ENCODE peak calls at places on chromosomes 1 and 21, in seven cellular contexts. N is transverse colon, U is A549, H is ovary, V is stomach, G is esophagus muscularis mucosa, W is H1. C is an unnamed sample.

GRCh38 chr1:172320723-172321122 is 99.8 kb upstream of the C1orf105 start:
- DNase-seq in H (no peak), N (no peak), G (no peak), U (no peak), W (no peak), V (no peak), C (no peak)

GRCh38 chr1:112510340-112510739 is 1.6 kb downstream of the WNT2B start:
- DNase-seq in V (no peak), G (no peak), H (no peak), U (no peak), W (no peak), N (no peak), C (no peak)

GRCh38 chr1:226520640-226521355 is 27.8 kb upstream of the STUM start:
- DNase-seq in H (no peak), V (no peak), U (no peak), N (no peak), W (peak), G (no peak), C (no peak)

GRCh38 chr21:44421901-44422840 is 33.1 kb upstream of the LRRC3 start:
- DNase-seq in N (peak), W (no peak), H (peak), G (no peak), V (no peak), U (no peak), C (no peak)

GRCh38 chr1:150877220-150877516 is 769 bp upstream of the ARNT start:
- DNase-seq in G (no peak), W (no peak), N (no peak), V (no peak), H (no peak), U (no peak), C (no peak)

GRCh38 chr1:187490261-187490660 is 661.5 kb downstream of the PLA2G4A start:
- DNase-seq in G (no peak), V (no peak), W (no peak), U (no peak), H (no peak), N (no peak), C (no peak)

GRCh38 chr1:20666804-20667203 is 5.6 kb upstream of the DDOST start:
- DNase-seq in W (no peak), V (no peak), U (peak), H (no peak), N (no peak), G (no peak), C (no peak)

GRCh38 chr21:43367296-43367695 is 59.6 kb downstream of the SIK1 start:
- DNase-seq in U (no peak), G (no peak), W (no peak), H (no peak), N (no peak), V (no peak), C (no peak)

GRCh38 chr1:7389786-7390603 is 381.1 kb upstream of the VAMP3 start:
- DNase-seq in V (peak), N (no peak), G (peak), W (peak), H (no peak), U (no peak), C (no peak)

GRCh38 chr1:210912752-210913151 is 221.2 kb downstream of the KCNH1 start:
- DNase-seq in V (no peak), W (no peak), N (no peak), G (no peak), H (no peak), U (no peak), C (no peak)

GRCh38 chr21:31198575-31198974 is 145.5 kb downstream of the TIAM1 start:
- DNase-seq in N (no peak), H (no peak), U (peak), G (no peak), W (no peak), V (no peak), C (peak)

GRCh38 chr1:3796215-3797193 is at the start of gene LRRC47:
- DNase-seq in W (peak), V (peak), G (peak), H (peak), U (peak), N (peak), C (peak)
- TF ChIP-seq EP300 in W (peak), V (no peak), G (peak), H (no peak), U (no peak), N (no peak), C (peak)

GRCh38 chr1:54268714-54269297 is 68.8 kb downstream of the MRPL37 start:
- DNase-seq in N (no peak), V (peak), H (no peak), W (no peak), G (no peak), U (no peak), C (no peak)
- H3K27ac ChIP-seq in N (peak), V (peak), H (no peak), W (no peak), G (peak), U (no peak), C (peak)

DNA sequence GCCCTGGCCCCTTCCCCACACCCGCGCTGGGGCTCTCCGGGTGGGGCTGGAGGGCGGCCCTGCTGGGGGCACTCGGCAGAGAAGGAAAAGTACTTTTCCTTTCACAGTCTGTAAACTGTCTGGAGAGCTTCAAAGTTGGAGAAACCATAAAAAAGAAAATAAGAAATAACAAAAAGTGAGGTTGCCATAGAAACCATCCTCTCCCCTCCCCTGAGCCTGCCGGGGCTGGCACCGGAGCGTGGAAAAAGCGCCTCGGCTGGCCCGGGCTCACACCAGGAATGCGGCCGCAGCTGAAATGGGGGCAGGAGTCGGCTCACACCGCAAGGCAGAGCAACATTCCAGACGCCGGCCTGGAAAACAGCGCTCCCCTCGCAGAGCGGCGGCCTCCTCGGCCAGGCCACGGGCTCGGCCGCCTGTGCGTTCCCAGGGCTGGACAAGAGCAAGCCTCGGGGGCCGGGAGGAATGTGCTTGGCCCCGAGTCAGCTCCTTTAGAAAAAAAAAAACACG is 69.2 kb downstream of the MORN1 start:
- DNase-seq in N (peak), H (peak), V (peak), G (no peak), U (no peak), W (peak), C (peak)
- H3K4me3 ChIP-seq in N (no peak), H (peak), V (peak), G (peak), U (no peak), W (no peak), C (peak)

GRCh38 chr1:9657521-9658032 is 6.0 kb downstream of the PIK3CD start:
- DNase-seq in G (no peak), W (no peak), V (no peak), U (no peak), N (no peak), H (no peak), C (no peak)
- TF ChIP-seq EP300 in G (no peak), W (no peak), V (no peak), U (no peak), N (no peak), H (no peak), C (no peak)

GRCh38 chr1:216923601-216924000 is 200.4 kb upstream of the ESRRG start:
- DNase-seq in H (no peak), G (peak), W (no peak), V (no peak), N (no peak), U (no peak), C (no peak)
- H3K27ac ChIP-seq in H (no peak), G (no peak), W (no peak), V (no peak), N (no peak), U (no peak), C (no peak)

GRCh38 chr1:183596500-183596899 is 6.2 kb upstream of the NCF2 start:
- DNase-seq in U (no peak), N (no peak), H (no peak), V (no peak), W (no peak), G (no peak), C (no peak)

GRCh38 chr1:183602510-183602909 is 12.3 kb upstream of the NCF2 start:
- DNase-seq in G (no peak), W (peak), U (no peak), N (no peak), H (no peak), V (no peak), C (no peak)

GRCh38 chr1:183597656-183598055 is 7.4 kb upstream of the NCF2 start:
- DNase-seq in H (no peak), V (no peak), N (no peak), G (peak), U (no peak), W (no peak), C (no peak)

GRCh38 chr1:183598386-183598785 is 8.1 kb upstream of the NCF2 start:
- DNase-seq in H (no peak), W (no peak), U (no peak), G (peak), N (no peak), V (no peak), C (no peak)

DNA sequence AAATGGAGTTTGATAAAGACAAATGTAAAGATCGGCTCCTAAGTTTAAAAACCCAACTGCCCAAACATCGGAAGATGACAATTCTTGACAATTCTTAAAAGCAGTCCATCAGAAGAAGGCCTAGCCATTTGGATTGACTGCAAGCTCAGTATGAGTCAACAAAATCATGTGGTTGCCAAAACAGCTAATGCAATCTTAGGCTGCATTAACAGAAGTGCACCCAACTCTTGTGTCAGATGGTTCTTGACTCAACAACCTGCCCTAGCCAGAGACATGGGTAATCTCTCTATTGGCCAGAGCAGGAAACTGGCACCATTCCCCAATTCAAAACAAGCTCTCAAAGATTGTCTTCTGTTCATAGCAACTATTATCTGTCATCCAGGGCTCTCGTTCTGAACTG is 9.9 kb upstream of the NCF2 start:
- DNase-seq in W (no peak), N (no peak), H (no peak), G (no peak), U (no peak), V (no peak), C (no peak)
- H3K4me3 ChIP-seq in W (no peak), N (no peak), H (no peak), G (no peak), U (no peak), V (no peak), C (no peak)

DNA sequence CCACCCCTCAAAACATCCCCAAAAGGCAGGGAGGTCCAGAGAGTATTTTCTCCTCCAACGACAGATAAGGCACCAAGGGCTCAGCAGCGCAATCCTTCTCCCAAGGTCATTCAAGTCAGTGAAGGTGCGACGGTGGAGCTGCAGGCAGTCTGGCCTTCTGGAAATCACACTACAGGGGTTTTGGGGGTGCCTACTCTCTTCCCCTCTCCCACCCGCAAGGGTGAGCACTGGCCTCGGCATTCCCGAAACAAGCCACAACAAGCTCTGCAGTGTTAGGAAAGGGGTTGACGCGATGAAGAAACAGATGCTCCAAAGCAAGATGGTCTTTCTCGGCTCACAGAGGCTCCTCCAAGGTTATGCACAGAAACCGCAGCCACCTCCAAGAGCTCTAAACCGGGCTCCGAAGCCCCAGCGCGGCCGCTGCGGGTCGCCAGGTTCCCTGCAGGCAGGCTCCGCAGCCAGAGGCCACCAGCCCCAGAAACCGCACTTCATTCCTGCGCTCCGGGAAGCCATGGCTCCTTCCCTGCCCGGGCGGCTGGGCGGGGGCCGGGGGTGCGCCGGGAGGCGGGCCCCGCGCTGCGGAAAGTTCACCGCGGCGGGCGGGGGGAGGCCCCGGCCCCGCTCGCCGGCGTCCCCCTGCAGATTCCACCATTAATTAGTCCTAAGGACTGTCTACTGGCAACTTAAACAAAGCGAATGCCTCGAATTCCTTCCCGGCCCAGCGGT is 1.1 kb downstream of the LUZP1 start:
- DNase-seq in W (peak), U (no peak), N (peak), H (peak), G (no peak), V (peak), C (no peak)
- TF ChIP-seq EP300 in W (no peak), U (no peak), N (no peak), H (no peak), G (no peak), V (no peak), C (no peak)

GRCh38 chr1:101509370-101509769 is 272.6 kb downstream of the S1PR1 start:
- DNase-seq in H (no peak), N (no peak), U (no peak), W (no peak), V (no peak), G (no peak), C (no peak)

GRCh38 chr1:101507547-101507971 is 270.7 kb downstream of the S1PR1 start:
- DNase-seq in W (no peak), H (no peak), U (no peak), N (no peak), V (no peak), G (no peak), C (no peak)

GRCh38 chr1:101511501-101511900 is 274.7 kb downstream of the S1PR1 start:
- DNase-seq in N (no peak), G (no peak), U (no peak), V (no peak), W (no peak), H (no peak), C (no peak)

GRCh38 chr1:101506541-101507164 is 269.8 kb downstream of the S1PR1 start:
- DNase-seq in U (peak), W (peak), G (no peak), V (no peak), N (peak), H (no peak), C (no peak)
- H3K27ac ChIP-seq in U (no peak), W (no peak), G (no peak), V (no peak), N (no peak), H (no peak), C (no peak)

GRCh38 chr1:207067695-207068094 is 14.6 kb downstream of the PFKFB2 start:
- DNase-seq in G (no peak), W (no peak), N (peak), V (no peak), U (no peak), H (no peak), C (no peak)

GRCh38 chr1:207064546-207064945 is 11.5 kb downstream of the PFKFB2 start:
- DNase-seq in N (no peak), H (no peak), U (no peak), W (no peak), G (no peak), V (peak), C (no peak)

GRCh38 chr1:207069858-207070506 is 16.9 kb downstream of the PFKFB2 start:
- DNase-seq in N (no peak), H (no peak), W (no peak), G (no peak), V (no peak), U (no peak), C (no peak)

GRCh38 chr1:207069059-207069458 is 16.0 kb downstream of the PFKFB2 start:
- DNase-seq in N (no peak), H (no peak), V (no peak), W (no peak), G (no peak), U (no peak), C (no peak)

DNA sequence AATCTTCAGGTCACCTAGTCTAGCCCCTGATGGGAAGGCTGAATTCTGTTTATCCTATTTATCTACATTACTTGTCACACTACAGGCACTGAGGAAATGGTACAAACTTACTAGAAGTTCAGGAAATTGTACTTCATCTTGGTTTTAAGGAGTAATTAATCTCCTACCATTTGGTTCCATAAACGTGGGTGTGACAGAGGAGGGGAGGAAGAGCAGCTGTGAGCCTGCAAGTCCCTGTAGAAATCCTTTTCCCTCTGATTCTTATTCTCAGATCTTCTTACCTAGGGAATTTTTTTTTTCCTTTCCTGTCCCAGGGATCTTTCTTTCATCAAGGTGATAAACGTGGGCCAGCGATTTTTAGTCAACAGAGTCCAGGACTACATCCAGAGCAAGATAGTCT is 14.1 kb downstream of the PFKFB2 start:
- DNase-seq in U (no peak), W (no peak), H (no peak), G (no peak), V (no peak), N (no peak), C (no peak)
- H3K4me3 ChIP-seq in U (no peak), W (no peak), H (no peak), G (no peak), V (no peak), N (peak), C (no peak)

GRCh38 chr1:59142663-59143487 is 154.0 kb upstream of the FGGY start:
- DNase-seq in N (no peak), V (no peak), H (no peak), U (peak), W (no peak), G (peak), C (no peak)
- TF ChIP-seq EP300 in N (no peak), V (no peak), H (no peak), U (peak), W (no peak), G (no peak), C (no peak)